ENCODE peak calls at places on chromosomes 7 and 10, in four cellular contexts. S, A, V and U are unnamed samples.

GRCh38 chr7:70695804-70696104 is 436.2 kb upstream of the GALNT17 start:
- DNase-seq in S (no peak), A (no peak), V (no peak), U (no peak)

GRCh38 chr7:104089622-104090021 is 100.2 kb upstream of the RELN start:
- DNase-seq in V (no peak), A (no peak), S (no peak), U (no peak)

GRCh38 chr7:140541513-140542192 is 62.3 kb upstream of the MKRN1 start:
- DNase-seq in V (no peak), S (no peak), A (no peak), U (peak; percentile 37)

GRCh38 chr10:80535671-80536360 is 1.9 kb upstream of the SH2D4B start:
- DNase-seq in S (peak; percentile 66), V (peak; percentile 61), A (peak; percentile 86), U (peak; percentile 70)

GRCh38 chr7:141544831-141545230 is 6.4 kb upstream of the AGK start:
- DNase-seq in A (no peak), V (no peak), S (no peak), U (no peak)

GRCh38 chr10:7310076-7310475 is 100.8 kb downstream of the SFMBT2 start:
- DNase-seq in V (no peak), A (no peak), S (no peak), U (no peak)

GRCh38 chr7:116672596-116673503 is 854 bp downstream of the MET start:
- DNase-seq in A (no peak), S (no peak), V (no peak), U (peak; percentile 34)

GRCh38 chr10:6204063-6204340 is 1.3 kb downstream of the PFKFB3 start:
- DNase-seq in S (peak; percentile 49), A (peak; percentile 80), V (peak; percentile 38), U (peak; percentile 62)

GRCh38 chr7:100583132-100584045 is 2.5 kb downstream of the LRCH4 start:
- DNase-seq in A (peak; percentile 87), V (peak; percentile 41), S (peak; percentile 60), U (peak; percentile 61)

GRCh38 chr10:77104459-77104980 is 533.1 kb downstream of the KCNMA1 start:
- DNase-seq in A (no peak), V (no peak), S (no peak), U (no peak)

GRCh38 chr10:97520978-97521761 is 22.4 kb downstream of the UBTD1 start:
- DNase-seq in S (no peak), V (no peak), A (peak; percentile 69), U (no peak)

GRCh38 chr7:85749715-85750453 is 563.0 kb upstream of the SEMA3D start:
- DNase-seq in A (no peak), S (no peak), V (no peak), U (no peak)

GRCh38 chr7:7970620-7971307 is 2.2 kb downstream of the GLCCI1 start:
- DNase-seq in S (no peak), V (no peak), A (no peak), U (no peak)

GRCh38 chr7:127251048-127251451 is 1.7 kb downstream of the GRM8 start:
- DNase-seq in S (no peak), V (no peak), A (no peak), U (no peak)

GRCh38 chr10:73991846-73992245 is 6.1 kb upstream of the VCL start:
- DNase-seq in S (peak; percentile 86), V (peak; percentile 65), A (peak; percentile 71), U (peak; percentile 33)

GRCh38 chr10:84348431-84348830 is 20.0 kb downstream of the CCSER2 start:
- DNase-seq in A (no peak), S (no peak), V (no peak), U (no peak)